ENCODE peak calls at places on chromosomes 16 and 17, in nine cellular contexts. One of them, this sample, is unnamed. For H3K36me3, the result is how much of the 10 kb centered on the place peaks cover.

GRCh38 chr17:39132192-39132600 is 19.2 kb downstream of the PLXDC1 start:
- DNase-seq in neural progenitor cell: peak
- DNase-seq in aorta: no peak
- DNase-seq in tibial artery: no peak
- DNase-seq in GM06990: no peak
- DNase-seq in mucosa of descending colon: no peak
- DNase-seq in heart left ventricle: no peak
- DNase-seq in breast epithelium: no peak
- DNase-seq in BJ: no peak
- DNase-seq in this sample: peak

GRCh38 chr17:80242505-80242904 is 18.1 kb upstream of the RNF213 start:
- DNase-seq in neural progenitor cell: no peak
- DNase-seq in aorta: no peak
- DNase-seq in tibial artery: no peak
- DNase-seq in GM06990: no peak
- DNase-seq in mucosa of descending colon: no peak
- DNase-seq in heart left ventricle: no peak
- DNase-seq in breast epithelium: no peak
- DNase-seq in BJ: no peak
- DNase-seq in this sample: no peak

GRCh38 chr17:33457477-33457876 is 164.4 kb upstream of the ASIC2 start:
- DNase-seq in neural progenitor cell: no peak
- DNase-seq in aorta: no peak
- DNase-seq in tibial artery: no peak
- DNase-seq in GM06990: no peak
- DNase-seq in mucosa of descending colon: no peak
- DNase-seq in heart left ventricle: no peak
- DNase-seq in breast epithelium: no peak
- DNase-seq in BJ: no peak
- DNase-seq in this sample: no peak

GRCh38 chr16:52709286-52709685 is 162.3 kb upstream of the TOX3 start:
- DNase-seq in neural progenitor cell: no peak
- DNase-seq in aorta: no peak
- DNase-seq in tibial artery: no peak
- DNase-seq in GM06990: no peak
- DNase-seq in mucosa of descending colon: no peak
- DNase-seq in heart left ventricle: no peak
- DNase-seq in breast epithelium: no peak
- DNase-seq in BJ: no peak
- DNase-seq in this sample: no peak

GRCh38 chr16:71540-72341 is 690 bp downstream of the RHBDF1 start:
- DNase-seq in neural progenitor cell: peak
- DNase-seq in aorta: peak
- DNase-seq in tibial artery: peak
- DNase-seq in GM06990: no peak
- DNase-seq in mucosa of descending colon: peak
- DNase-seq in heart left ventricle: peak
- DNase-seq in breast epithelium: peak
- DNase-seq in BJ: no peak
- DNase-seq in this sample: peak

GRCh38 chr16:58054289-58054688 is 28.7 kb downstream of the MMP15 start:
- DNase-seq in neural progenitor cell: no peak
- DNase-seq in aorta: no peak
- DNase-seq in tibial artery: no peak
- DNase-seq in GM06990: no peak
- DNase-seq in mucosa of descending colon: no peak
- DNase-seq in heart left ventricle: no peak
- DNase-seq in breast epithelium: no peak
- DNase-seq in BJ: no peak
- DNase-seq in this sample: no peak

GRCh38 chr17:83199500-83200201 is 120.2 kb downstream of the METRNL start:
- DNase-seq in neural progenitor cell: no peak
- DNase-seq in aorta: peak
- DNase-seq in tibial artery: peak
- DNase-seq in GM06990: peak
- DNase-seq in mucosa of descending colon: peak
- DNase-seq in heart left ventricle: peak
- DNase-seq in breast epithelium: peak
- DNase-seq in BJ: peak
- DNase-seq in this sample: peak

GRCh38 chr17:76032073-76032779 is 5.1 kb upstream of the EVPL start:
- DNase-seq in neural progenitor cell: no peak
- DNase-seq in aorta: no peak
- DNase-seq in tibial artery: no peak
- DNase-seq in GM06990: no peak
- DNase-seq in mucosa of descending colon: no peak
- DNase-seq in heart left ventricle: no peak
- DNase-seq in breast epithelium: no peak
- DNase-seq in BJ: no peak
- DNase-seq in this sample: no peak

GRCh38 chr17:20095366-20096080 is 86.4 kb downstream of the SPECC1 start:
- DNase-seq in neural progenitor cell: peak
- DNase-seq in aorta: peak
- DNase-seq in tibial artery: peak
- DNase-seq in GM06990: no peak
- DNase-seq in mucosa of descending colon: no peak
- DNase-seq in heart left ventricle: peak
- DNase-seq in breast epithelium: no peak
- DNase-seq in BJ: no peak
- DNase-seq in this sample: no peak

GRCh38 chr17:29583324-29584248 is 5.9 kb downstream of the GIT1 start:
- DNase-seq in neural progenitor cell: no peak
- DNase-seq in aorta: no peak
- DNase-seq in tibial artery: no peak
- DNase-seq in GM06990: no peak
- DNase-seq in mucosa of descending colon: peak
- DNase-seq in heart left ventricle: no peak
- DNase-seq in breast epithelium: no peak
- DNase-seq in BJ: no peak
- DNase-seq in this sample: no peak

GRCh38 chr17:29587591-29587990 is 1.9 kb downstream of the GIT1 start:
- DNase-seq in neural progenitor cell: peak
- DNase-seq in aorta: no peak
- DNase-seq in tibial artery: no peak
- DNase-seq in GM06990: no peak
- DNase-seq in mucosa of descending colon: no peak
- DNase-seq in heart left ventricle: no peak
- DNase-seq in breast epithelium: no peak
- DNase-seq in BJ: no peak
- DNase-seq in this sample: no peak

GRCh38 chr17:29586676-29587469 is 2.6 kb downstream of the GIT1 start:
- DNase-seq in neural progenitor cell: no peak
- DNase-seq in aorta: no peak
- DNase-seq in tibial artery: no peak
- DNase-seq in GM06990: no peak
- DNase-seq in mucosa of descending colon: no peak
- DNase-seq in heart left ventricle: peak
- DNase-seq in breast epithelium: no peak
- DNase-seq in BJ: no peak
- DNase-seq in this sample: no peak

GRCh38 chr17:29584452-29585079 is 4.9 kb downstream of the GIT1 start:
- DNase-seq in neural progenitor cell: no peak
- DNase-seq in aorta: no peak
- DNase-seq in tibial artery: no peak
- DNase-seq in GM06990: no peak
- DNase-seq in mucosa of descending colon: peak
- DNase-seq in heart left ventricle: peak
- DNase-seq in breast epithelium: no peak
- DNase-seq in BJ: no peak
- DNase-seq in this sample: no peak

GRCh38 chr17:29585080-29585751 is 4.2 kb downstream of the GIT1 start:
- DNase-seq in neural progenitor cell: no peak
- DNase-seq in aorta: no peak
- DNase-seq in tibial artery: no peak
- DNase-seq in GM06990: no peak
- DNase-seq in mucosa of descending colon: no peak
- DNase-seq in heart left ventricle: peak
- DNase-seq in breast epithelium: no peak
- DNase-seq in BJ: no peak
- DNase-seq in this sample: no peak
- H3K4me3 ChIP-seq in neural progenitor cell: no peak
- H3K4me3 ChIP-seq in aorta: no peak
- H3K4me3 ChIP-seq in tibial artery: no peak
- H3K4me3 ChIP-seq in GM06990: no peak
- H3K4me3 ChIP-seq in mucosa of descending colon: no peak
- H3K4me3 ChIP-seq in heart left ventricle: peak
- H3K4me3 ChIP-seq in breast epithelium: peak
- H3K4me3 ChIP-seq in BJ: no peak
- H3K4me3 ChIP-seq in this sample: no peak

GRCh38 chr16:82160226-82160625 is 9.8 kb downstream of the MPHOSPH6 start:
- DNase-seq in neural progenitor cell: no peak
- DNase-seq in aorta: no peak
- DNase-seq in tibial artery: no peak
- DNase-seq in GM06990: no peak
- DNase-seq in mucosa of descending colon: no peak
- DNase-seq in heart left ventricle: no peak
- DNase-seq in breast epithelium: no peak
- DNase-seq in BJ: no peak
- DNase-seq in this sample: no peak
- H3K36me3 ChIP-seq in neural progenitor cell: under half
- H3K36me3 ChIP-seq in aorta: under half
- H3K36me3 ChIP-seq in tibial artery: under half
- H3K36me3 ChIP-seq in GM06990: under half
- H3K36me3 ChIP-seq in mucosa of descending colon: under half
- H3K36me3 ChIP-seq in heart left ventricle: under half
- H3K36me3 ChIP-seq in breast epithelium: under half
- H3K36me3 ChIP-seq in BJ: under half
- H3K36me3 ChIP-seq in this sample: under half

GRCh38 chr16:80996688-80997138 is 10.0 kb downstream of the CMC2 start:
- DNase-seq in neural progenitor cell: no peak
- DNase-seq in aorta: no peak
- DNase-seq in tibial artery: no peak
- DNase-seq in GM06990: no peak
- DNase-seq in mucosa of descending colon: no peak
- DNase-seq in heart left ventricle: no peak
- DNase-seq in breast epithelium: no peak
- DNase-seq in BJ: no peak
- DNase-seq in this sample: no peak
- H3K4me3 ChIP-seq in neural progenitor cell: no peak
- H3K4me3 ChIP-seq in aorta: no peak
- H3K4me3 ChIP-seq in tibial artery: peak
- H3K4me3 ChIP-seq in GM06990: peak
- H3K4me3 ChIP-seq in mucosa of descending colon: no peak
- H3K4me3 ChIP-seq in heart left ventricle: peak
- H3K4me3 ChIP-seq in breast epithelium: peak
- H3K4me3 ChIP-seq in BJ: no peak
- H3K4me3 ChIP-seq in this sample: no peak

GRCh38 chr17:4098516-4099209 is 44.2 kb downstream of the ZZEF1 start:
- DNase-seq in neural progenitor cell: no peak
- DNase-seq in aorta: no peak
- DNase-seq in tibial artery: no peak
- DNase-seq in GM06990: no peak
- DNase-seq in mucosa of descending colon: no peak
- DNase-seq in heart left ventricle: no peak
- DNase-seq in breast epithelium: no peak
- DNase-seq in BJ: no peak
- DNase-seq in this sample: no peak
- H3K36me3 ChIP-seq in neural progenitor cell: under half
- H3K36me3 ChIP-seq in aorta: under half
- H3K36me3 ChIP-seq in tibial artery: half or more
- H3K36me3 ChIP-seq in GM06990: under half
- H3K36me3 ChIP-seq in mucosa of descending colon: under half
- H3K36me3 ChIP-seq in heart left ventricle: under half
- H3K36me3 ChIP-seq in breast epithelium: under half
- H3K36me3 ChIP-seq in BJ: under half
- H3K36me3 ChIP-seq in this sample: under half

DNA sequence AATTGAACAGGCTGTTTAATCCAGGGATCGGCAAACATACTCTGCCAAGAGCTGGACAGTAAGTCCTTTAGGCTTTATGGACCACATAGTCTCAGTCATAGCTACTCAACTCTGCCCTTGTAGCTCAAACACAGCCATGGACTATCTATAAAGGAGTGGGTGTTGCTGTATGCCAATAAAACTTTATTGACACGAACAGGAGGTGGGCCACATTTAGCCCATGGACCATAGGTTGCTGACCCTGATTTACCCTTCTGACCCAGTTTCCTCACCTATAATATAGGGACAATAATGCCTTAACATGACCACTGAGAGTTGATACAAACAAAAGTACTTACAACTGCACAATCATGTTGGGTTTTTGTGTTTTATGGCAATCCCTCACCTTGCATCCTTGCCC is 257.0 kb upstream of the SDK2 start:
- DNase-seq in neural progenitor cell: no peak
- DNase-seq in aorta: no peak
- DNase-seq in tibial artery: no peak
- DNase-seq in GM06990: no peak
- DNase-seq in mucosa of descending colon: no peak
- DNase-seq in heart left ventricle: no peak
- DNase-seq in breast epithelium: no peak
- DNase-seq in BJ: no peak
- DNase-seq in this sample: no peak
- H3K4me3 ChIP-seq in neural progenitor cell: peak
- H3K4me3 ChIP-seq in aorta: no peak
- H3K4me3 ChIP-seq in tibial artery: no peak
- H3K4me3 ChIP-seq in GM06990: no peak
- H3K4me3 ChIP-seq in mucosa of descending colon: no peak
- H3K4me3 ChIP-seq in heart left ventricle: peak
- H3K4me3 ChIP-seq in breast epithelium: no peak
- H3K4me3 ChIP-seq in BJ: no peak
- H3K4me3 ChIP-seq in this sample: no peak

DNA sequence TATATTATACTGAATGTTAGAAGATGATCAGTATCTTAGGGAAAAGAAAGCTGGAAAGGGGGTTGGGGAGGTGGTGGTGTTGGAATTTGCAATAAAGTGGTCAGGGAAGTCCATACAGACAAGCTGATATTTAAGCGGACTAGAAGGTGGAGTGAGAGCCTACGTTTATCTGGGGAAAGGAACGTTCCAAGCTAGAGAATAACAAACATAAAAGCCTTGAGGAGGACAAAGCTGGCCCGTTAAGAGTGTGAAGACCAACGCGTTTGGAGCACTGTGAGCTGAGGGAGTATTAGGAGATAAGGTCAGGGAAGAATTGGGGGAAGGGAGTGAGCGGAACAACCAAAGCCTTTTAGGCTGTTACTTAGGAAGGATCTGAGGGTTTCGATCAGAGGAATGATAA is 1.4 kb downstream of the DDX42 start:
- DNase-seq in neural progenitor cell: peak
- DNase-seq in aorta: no peak
- DNase-seq in tibial artery: no peak
- DNase-seq in GM06990: no peak
- DNase-seq in mucosa of descending colon: no peak
- DNase-seq in heart left ventricle: no peak
- DNase-seq in breast epithelium: no peak
- DNase-seq in BJ: no peak
- DNase-seq in this sample: no peak
- H3K36me3 ChIP-seq in neural progenitor cell: under half
- H3K36me3 ChIP-seq in aorta: under half
- H3K36me3 ChIP-seq in tibial artery: under half
- H3K36me3 ChIP-seq in GM06990: under half
- H3K36me3 ChIP-seq in mucosa of descending colon: under half
- H3K36me3 ChIP-seq in heart left ventricle: under half
- H3K36me3 ChIP-seq in breast epithelium: under half
- H3K36me3 ChIP-seq in BJ: under half
- H3K36me3 ChIP-seq in this sample: half or more

This sample was measured in MG63.